ENCODE peak calls at places on chromosomes 3 and 15, in seven cellular contexts. S is IMR-90, E is PC-3, A is stomach, V is tibial nerve, Q is astrocyte, C is neural progenitor cell. B is an unnamed sample.

GRCh38 chr3:127253491-127253890 is 34.4 kb downstream of the PRR20G start:
- DNase-seq in S (no peak), E (no peak), A (no peak), V (no peak), Q (no peak), C (no peak), B (no peak)

GRCh38 chr3:168117853-168118313 is 22.2 kb upstream of the GOLIM4 start:
- DNase-seq in S (no peak), E (peak; percentile 56), A (no peak), V (no peak), Q (peak; percentile 17), C (no peak), B (no peak)

GRCh38 chr3:25725810-25726209 is 57.4 kb downstream of the NGLY1 start:
- DNase-seq in S (peak; percentile 2), E (peak; percentile 27), A (no peak), V (no peak), Q (peak; percentile 16), C (no peak), B (no peak)

GRCh38 chr3:124557433-124558232 is 172.6 kb upstream of the UMPS start:
- DNase-seq in S (peak; percentile 71), E (peak; percentile 59), A (peak; percentile 38), V (no peak), Q (peak; percentile 59), C (no peak), B (no peak)

GRCh38 chr3:152241142-152242067 is 27.3 kb upstream of the MBNL1 start:
- DNase-seq in S (no peak), E (peak; percentile 42), A (no peak), V (no peak), Q (peak; percentile 32), C (no peak), B (no peak)

GRCh38 chr15:37253877-37254276 is 153.5 kb upstream of the MEIS2 start:
- DNase-seq in S (peak; percentile 18), E (no peak), A (no peak), V (no peak), Q (peak; percentile 43), C (no peak), B (no peak)

GRCh38 chr15:100958326-100959065 is 39.3 kb downstream of the LRRK1 start:
- DNase-seq in S (peak; percentile 71), E (peak; percentile 77), A (no peak), V (no peak), Q (peak; percentile 75), C (no peak), B (no peak)

GRCh38 chr3:150078983-150079739 is 108.5 kb upstream of the PFN2 start:
- DNase-seq in S (peak; percentile 95), E (peak; percentile 91), A (no peak), V (no peak), Q (peak; percentile 97), C (no peak), B (no peak)

GRCh38 chr15:35565901-35566300 is 19.9 kb upstream of the DPH6 start:
- DNase-seq in S (no peak), E (no peak), A (no peak), V (no peak), Q (no peak), C (no peak), B (no peak)

GRCh38 chr15:56034514-56034913 is 41.1 kb upstream of the NEDD4 start:
- DNase-seq in S (no peak), E (no peak), A (no peak), V (no peak), Q (no peak), C (no peak), B (no peak)

GRCh38 chr3:64687781-64688515 is at the start of gene ADAMTS9:
- DNase-seq in S (peak; percentile 60), E (no peak), A (peak; percentile 42), V (peak; percentile 52), Q (peak; percentile 56), C (peak; percentile 92), B (peak; percentile 77)

GRCh38 chr15:27573800-27574485 is 525.2 kb downstream of the OCA2 start:
- DNase-seq in S (no peak), E (no peak), A (no peak), V (no peak), Q (no peak), C (peak; percentile 55), B (no peak)

GRCh38 chr15:96285306-96285705 is 45.2 kb upstream of the NR2F2 start:
- DNase-seq in S (peak; percentile 99), E (no peak), A (no peak), V (no peak), Q (peak; percentile 100), C (no peak), B (peak; percentile 19)

GRCh38 chr3:194396897-194397756 is 1.9 kb downstream of the GP5 start:
- DNase-seq in S (no peak), E (no peak), A (no peak), V (no peak), Q (peak; percentile 27), C (no peak), B (no peak)

GRCh38 chr3:12478326-12478725 is 6.0 kb upstream of the TSEN2 start:
- DNase-seq in S (no peak), E (peak; percentile 42), A (no peak), V (no peak), Q (no peak), C (no peak), B (no peak)

GRCh38 chr3:12178091-12178820 is 19.5 kb upstream of the TIMP4 start:
- DNase-seq in S (peak; percentile 58), E (peak; percentile 80), A (peak; percentile 53), V (no peak), Q (peak; percentile 54), C (no peak), B (peak; percentile 74)

GRCh38 chr3:50322386-50323091 is at the start of gene HYAL2:
- DNase-seq in S (no peak), E (no peak), A (peak; percentile 67), V (no peak), Q (no peak), C (peak; percentile 61), B (peak; percentile 62)

GRCh38 chr3:184241447-184242296 is 7.1 kb downstream of the ALG3 start:
- DNase-seq in S (peak; percentile 21), E (no peak), A (peak; percentile 76), V (no peak), Q (no peak), C (no peak), B (no peak)

GRCh38 chr15:48987142-48987541 is 23.4 kb upstream of the SHC4 start:
- DNase-seq in S (no peak), E (no peak), A (no peak), V (no peak), Q (no peak), C (no peak), B (no peak)

GRCh38 chr3:5112043-5112442 is 10.0 kb upstream of the ARL8B start:
- DNase-seq in S (no peak), E (no peak), A (no peak), V (no peak), Q (no peak), C (no peak), B (no peak)

GRCh38 chr15:58369261-58369699 is 62.5 kb upstream of the LIPC start:
- DNase-seq in S (peak; percentile 95), E (peak; percentile 63), A (no peak), V (no peak), Q (peak; percentile 92), C (no peak), B (no peak)

GRCh38 chr3:171435757-171436156 is 24.4 kb downstream of the TNIK start:
- DNase-seq in S (no peak), E (no peak), A (no peak), V (no peak), Q (no peak), C (no peak), B (no peak)

GRCh38 chr3:171439996-171440395 is 20.2 kb downstream of the TNIK start:
- DNase-seq in S (peak; percentile 49), E (no peak), A (no peak), V (no peak), Q (no peak), C (no peak), B (no peak)

GRCh38 chr3:171432548-171432947 is 27.7 kb downstream of the TNIK start:
- DNase-seq in S (no peak), E (no peak), A (no peak), V (no peak), Q (no peak), C (no peak), B (no peak)

GRCh38 chr3:171435143-171435542 is 25.1 kb downstream of the TNIK start:
- DNase-seq in S (no peak), E (no peak), A (no peak), V (no peak), Q (no peak), C (no peak), B (no peak)

GRCh38 chr3:171436380-171436779 is 23.8 kb downstream of the TNIK start:
- DNase-seq in S (no peak), E (no peak), A (no peak), V (no peak), Q (no peak), C (no peak), B (no peak)
- H3K4me1 ChIP-seq in S (no peaks in the 10 kb centered on the region), E (no peaks in the 10 kb centered on the region), A (no peaks in the 10 kb centered on the region), V (no peaks in the 10 kb centered on the region), Q (no peaks in the 10 kb centered on the region), C (peaks cover 5% of the 10 kb centered on the region), B (peaks cover 23% of the 10 kb centered on the region)

GRCh38 chr3:187759601-187760000 is 14.3 kb upstream of the BCL6 start:
- DNase-seq in S (no peak), E (no peak), A (no peak), V (no peak), Q (no peak), C (no peak), B (no peak)
- H3K4me1 ChIP-seq in S (peaks cover 6% of the 10 kb centered on the region), E (peaks cover 1% of the 10 kb centered on the region), A (no peaks in the 10 kb centered on the region), V (no peaks in the 10 kb centered on the region), Q (no peaks in the 10 kb centered on the region), C (peaks cover 3% of the 10 kb centered on the region), B (no peaks in the 10 kb centered on the region)

DNA sequence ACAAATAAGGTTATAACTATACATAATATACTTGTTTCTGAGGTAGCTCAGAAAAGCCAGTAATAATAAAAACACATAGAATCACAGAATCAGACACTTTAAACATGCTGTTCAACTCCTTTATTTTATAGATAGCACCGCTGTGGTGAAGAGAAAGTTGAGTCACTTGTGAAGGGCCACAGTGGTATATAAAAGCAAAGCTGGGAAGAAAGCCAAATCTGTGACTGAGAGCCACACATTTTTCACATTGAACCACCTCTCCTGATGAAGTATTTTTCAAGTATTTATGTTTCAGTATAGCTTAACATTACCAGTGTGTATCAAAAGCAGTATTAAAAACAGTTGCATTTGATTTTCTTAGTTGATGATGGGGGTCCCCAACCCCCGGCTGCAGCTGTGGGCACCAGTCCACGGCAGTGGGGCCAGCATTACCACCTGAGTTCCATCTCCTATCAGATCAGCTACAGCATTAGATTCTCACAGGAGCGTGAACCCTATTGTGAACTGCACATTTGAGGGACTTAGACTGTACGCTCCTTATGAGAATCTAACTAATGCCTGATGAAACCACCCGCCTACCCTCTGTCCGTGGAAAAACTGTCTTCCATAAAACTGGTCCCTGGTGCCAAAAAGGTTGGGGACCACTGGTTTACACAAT is 46.2 kb downstream of the TBL1XR1 start:
- DNase-seq in S (peak; percentile 93), E (peak; percentile 92), A (no peak), V (no peak), Q (peak; percentile 92), C (no peak), B (no peak)
- H3K4me1 ChIP-seq in S (peaks cover 14% of the 10 kb centered on the region), E (peaks cover 21% of the 10 kb centered on the region), A (peaks cover 29% of the 10 kb centered on the region), V (peaks cover 19% of the 10 kb centered on the region), Q (peaks cover 19% of the 10 kb centered on the region), C (peaks cover 12% of the 10 kb centered on the region), B (peaks cover 41% of the 10 kb centered on the region)

DNA sequence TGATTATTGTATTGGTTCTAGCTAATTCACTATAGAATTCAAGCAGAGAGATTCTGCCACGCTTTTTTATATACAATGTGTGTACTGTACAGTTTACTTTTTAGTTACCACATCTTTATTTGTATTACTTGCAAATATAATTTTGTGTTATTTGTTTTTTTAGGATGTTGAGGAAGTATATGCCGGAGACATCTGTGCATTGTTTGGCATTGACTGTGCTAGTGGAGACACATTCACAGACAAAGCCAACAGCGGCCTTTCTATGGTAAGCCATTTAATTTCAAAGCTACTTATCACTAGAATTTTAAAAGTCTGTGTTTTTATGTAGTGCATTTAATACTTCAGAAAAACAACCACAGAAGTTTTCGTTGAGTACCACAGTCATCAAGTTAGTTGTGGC is 11.7 kb downstream of the LXN start:
- DNase-seq in S (peak; percentile 24), E (no peak), A (no peak), V (no peak), Q (no peak), C (no peak), B (no peak)
- H3K4me1 ChIP-seq in S (no peaks in the 10 kb centered on the region), E (peaks cover 2% of the 10 kb centered on the region), A (no peaks in the 10 kb centered on the region), V (no peaks in the 10 kb centered on the region), Q (peaks cover 3% of the 10 kb centered on the region), C (no peaks in the 10 kb centered on the region), B (no peaks in the 10 kb centered on the region)